ENCODE peak calls at places on chromosomes 1 and 21, in five cellular contexts. One of them, this sample, is unnamed.

GRCh38 chr1:99986656-99987225 is 16.9 kb downstream of the SLC35A3 start:
- DNase-seq in IMR-90: no peak
- DNase-seq in BJ: no peak
- DNase-seq in foreskin keratinocyte: no peak
- DNase-seq in GM06990: no peak
- DNase-seq in this sample: no peak

GRCh38 chr1:212609701-212610574 is 1.4 kb downstream of the ATF3 start:
- DNase-seq in IMR-90: no peak
- DNase-seq in GM06990: no peak
- DNase-seq in foreskin keratinocyte: peak; percentile 29
- DNase-seq in BJ: no peak
- DNase-seq in this sample: no peak

GRCh38 chr1:201362906-201363305 is 14.6 kb downstream of the TNNT2 start:
- DNase-seq in BJ: no peak
- DNase-seq in foreskin keratinocyte: no peak
- DNase-seq in IMR-90: no peak
- DNase-seq in GM06990: no peak
- DNase-seq in this sample: no peak

GRCh38 chr1:20194224-20194623 is 7.9 kb upstream of the PLA2G2C start:
- DNase-seq in BJ: no peak
- DNase-seq in GM06990: no peak
- DNase-seq in IMR-90: no peak
- DNase-seq in foreskin keratinocyte: peak; percentile 64
- DNase-seq in this sample: no peak

GRCh38 chr21:38334866-38335265 is 78.1 kb downstream of the KCNJ15 start:
- DNase-seq in BJ: no peak
- DNase-seq in foreskin keratinocyte: no peak
- DNase-seq in GM06990: no peak
- DNase-seq in IMR-90: no peak
- DNase-seq in this sample: no peak

GRCh38 chr1:117671781-117672501 is 66.1 kb downstream of the TENT5C start:
- DNase-seq in GM06990: no peak
- DNase-seq in foreskin keratinocyte: no peak
- DNase-seq in BJ: no peak
- DNase-seq in IMR-90: no peak
- DNase-seq in this sample: no peak

GRCh38 chr1:57468661-57469523 is 45.0 kb upstream of the DAB1 start:
- DNase-seq in foreskin keratinocyte: no peak
- DNase-seq in BJ: peak; percentile 63
- DNase-seq in GM06990: no peak
- DNase-seq in IMR-90: peak; percentile 76
- DNase-seq in this sample: no peak

GRCh38 chr1:237281481-237281880 is 239.5 kb downstream of the RYR2 start:
- DNase-seq in GM06990: no peak
- DNase-seq in BJ: no peak
- DNase-seq in foreskin keratinocyte: no peak
- DNase-seq in IMR-90: no peak
- DNase-seq in this sample: no peak

GRCh38 chr1:244548558-244549115 is 87.6 kb downstream of the CATSPERE start:
- DNase-seq in foreskin keratinocyte: no peak
- DNase-seq in IMR-90: no peak
- DNase-seq in GM06990: no peak
- DNase-seq in BJ: no peak
- DNase-seq in this sample: no peak

GRCh38 chr21:26077523-26077922 is 93.0 kb downstream of the APP start:
- DNase-seq in GM06990: no peak
- DNase-seq in BJ: no peak
- DNase-seq in IMR-90: peak; percentile 71
- DNase-seq in foreskin keratinocyte: no peak
- DNase-seq in this sample: no peak

GRCh38 chr1:207925210-207925609 is 14.3 kb upstream of the CD34 start:
- DNase-seq in GM06990: no peak
- DNase-seq in foreskin keratinocyte: peak; percentile 25
- DNase-seq in BJ: no peak
- DNase-seq in IMR-90: no peak
- DNase-seq in this sample: no peak

GRCh38 chr1:217275617-217276398 is 355.1 kb downstream of the GPATCH2 start:
- DNase-seq in BJ: peak; percentile 19
- DNase-seq in IMR-90: peak; percentile 88
- DNase-seq in foreskin keratinocyte: peak; percentile 79
- DNase-seq in GM06990: peak; percentile 21
- DNase-seq in this sample: no peak

GRCh38 chr1:201229771-201230635 is 39.4 kb downstream of the IGFN1 start:
- DNase-seq in foreskin keratinocyte: peak; percentile 63
- DNase-seq in IMR-90: peak; percentile 71
- DNase-seq in BJ: peak; percentile 15
- DNase-seq in GM06990: no peak
- DNase-seq in this sample: no peak

GRCh38 chr1:94942171-94943128 is 15.5 kb upstream of the CNN3 start:
- DNase-seq in IMR-90: no peak
- DNase-seq in GM06990: no peak
- DNase-seq in foreskin keratinocyte: no peak
- DNase-seq in BJ: no peak
- DNase-seq in this sample: no peak

GRCh38 chr1:105492941-105493340 is 1563.5 kb upstream of the PRMT6 start:
- DNase-seq in BJ: no peak
- DNase-seq in GM06990: no peak
- DNase-seq in foreskin keratinocyte: no peak
- DNase-seq in IMR-90: no peak
- DNase-seq in this sample: no peak

GRCh38 chr1:93056214-93056613 is 22.9 kb upstream of the MTF2 start:
- DNase-seq in BJ: no peak
- DNase-seq in IMR-90: peak; percentile 55
- DNase-seq in GM06990: no peak
- DNase-seq in foreskin keratinocyte: peak; percentile 18
- DNase-seq in this sample: peak; percentile 33

GRCh38 chr1:205849619-205850355 is at the start of gene PM20D1:
- DNase-seq in IMR-90: peak; percentile 69
- DNase-seq in GM06990: peak; percentile 41
- DNase-seq in foreskin keratinocyte: peak; percentile 71
- DNase-seq in BJ: no peak
- DNase-seq in this sample: peak; percentile 81

GRCh38 chr1:57403201-57403600 is 20.7 kb downstream of the DAB1 start:
- DNase-seq in foreskin keratinocyte: no peak
- DNase-seq in IMR-90: no peak
- DNase-seq in BJ: no peak
- DNase-seq in GM06990: no peak
- DNase-seq in this sample: no peak

GRCh38 chr21:37047079-37047478 is 25.8 kb downstream of the PIGP start:
- DNase-seq in GM06990: no peak
- DNase-seq in foreskin keratinocyte: peak; percentile 55
- DNase-seq in BJ: no peak
- DNase-seq in IMR-90: no peak
- DNase-seq in this sample: no peak

GRCh38 chr1:203454986-203455471 is 20.6 kb upstream of the PRELP start:
- DNase-seq in GM06990: no peak
- DNase-seq in foreskin keratinocyte: no peak
- DNase-seq in IMR-90: no peak
- DNase-seq in BJ: no peak
- DNase-seq in this sample: no peak

GRCh38 chr1:227950735-227951224 is 3.0 kb upstream of the WNT9A start:
- DNase-seq in GM06990: no peak
- DNase-seq in IMR-90: no peak
- DNase-seq in BJ: no peak
- DNase-seq in foreskin keratinocyte: no peak
- DNase-seq in this sample: no peak

GRCh38 chr1:117622726-117623125 is 16.9 kb downstream of the TENT5C start:
- DNase-seq in BJ: no peak
- DNase-seq in foreskin keratinocyte: no peak
- DNase-seq in GM06990: no peak
- DNase-seq in IMR-90: no peak
- DNase-seq in this sample: no peak

GRCh38 chr1:32496127-32496526 is 31.3 kb downstream of the ZBTB8B start:
- DNase-seq in IMR-90: peak; percentile 55
- DNase-seq in BJ: no peak
- DNase-seq in foreskin keratinocyte: peak; percentile 20
- DNase-seq in GM06990: no peak
- DNase-seq in this sample: no peak

GRCh38 chr1:201307239-201307638 is 23.9 kb downstream of the PKP1 start:
- DNase-seq in IMR-90: peak; percentile 15
- DNase-seq in GM06990: no peak
- DNase-seq in foreskin keratinocyte: peak; percentile 79
- DNase-seq in BJ: no peak
- DNase-seq in this sample: no peak

GRCh38 chr1:179079113-179079761 is 2.6 kb upstream of the TOR3A start:
- DNase-seq in GM06990: no peak
- DNase-seq in foreskin keratinocyte: peak; percentile 52
- DNase-seq in BJ: no peak
- DNase-seq in IMR-90: peak; percentile 81
- DNase-seq in this sample: peak; percentile 70

GRCh38 chr1:157099633-157100009 is at the start of gene ETV3L:
- DNase-seq in IMR-90: no peak
- DNase-seq in foreskin keratinocyte: no peak
- DNase-seq in GM06990: no peak
- DNase-seq in BJ: no peak
- DNase-seq in this sample: no peak

GRCh38 chr1:229843627-229844238 is 217.7 kb downstream of the URB2 start:
- DNase-seq in GM06990: no peak
- DNase-seq in foreskin keratinocyte: peak; percentile 51
- DNase-seq in BJ: no peak
- DNase-seq in IMR-90: no peak
- DNase-seq in this sample: no peak

GRCh38 chr1:34013958-34014737 is 150.3 kb downstream of the HMGB4 start:
- DNase-seq in IMR-90: no peak
- DNase-seq in foreskin keratinocyte: no peak
- DNase-seq in GM06990: no peak
- DNase-seq in BJ: no peak
- DNase-seq in this sample: peak; percentile 26

GRCh38 chr1:3435666-3436065 is 18.8 kb upstream of the ARHGEF16 start:
- DNase-seq in BJ: no peak
- DNase-seq in foreskin keratinocyte: no peak
- DNase-seq in IMR-90: no peak
- DNase-seq in GM06990: no peak
- DNase-seq in this sample: no peak

GRCh38 chr1:154342836-154343472 is 17.6 kb downstream of the ATP8B2 start:
- DNase-seq in BJ: no peak
- DNase-seq in IMR-90: no peak
- DNase-seq in foreskin keratinocyte: no peak
- DNase-seq in GM06990: no peak
- DNase-seq in this sample: no peak

GRCh38 chr1:154346276-154346914 is 21.1 kb downstream of the ATP8B2 start:
- DNase-seq in GM06990: no peak
- DNase-seq in BJ: no peak
- DNase-seq in IMR-90: no peak
- DNase-seq in foreskin keratinocyte: no peak
- DNase-seq in this sample: peak; percentile 12

GRCh38 chr1:154342132-154342531 is 16.8 kb downstream of the ATP8B2 start:
- DNase-seq in BJ: no peak
- DNase-seq in GM06990: no peak
- DNase-seq in IMR-90: no peak
- DNase-seq in foreskin keratinocyte: no peak
- DNase-seq in this sample: no peak

GRCh38 chr1:154347961-154348360 is 22.6 kb downstream of the ATP8B2 start:
- DNase-seq in foreskin keratinocyte: no peak
- DNase-seq in IMR-90: no peak
- DNase-seq in GM06990: no peak
- DNase-seq in BJ: no peak
- DNase-seq in this sample: peak; percentile 15

GRCh38 chr1:154344977-154345837 is 19.9 kb downstream of the ATP8B2 start:
- DNase-seq in IMR-90: peak; percentile 35
- DNase-seq in BJ: no peak
- DNase-seq in foreskin keratinocyte: no peak
- DNase-seq in GM06990: no peak
- DNase-seq in this sample: peak; percentile 64
- TF ChIP-seq CTCF in IMR-90: peak; percentile 56
- TF ChIP-seq CTCF in BJ: peak; percentile 75
- TF ChIP-seq CTCF in foreskin keratinocyte: peak; percentile 71
- TF ChIP-seq CTCF in GM06990: peak; percentile 85
- TF ChIP-seq CTCF in this sample: peak; percentile 43

GRCh38 chr1:81304187-81304586 is 496.5 kb upstream of the ADGRL2 start:
- DNase-seq in IMR-90: peak; percentile 51
- DNase-seq in foreskin keratinocyte: peak; percentile 61
- DNase-seq in GM06990: no peak
- DNase-seq in BJ: peak; percentile 21
- DNase-seq in this sample: no peak

GRCh38 chr1:81305997-81306452 is 494.7 kb upstream of the ADGRL2 start:
- DNase-seq in IMR-90: peak; percentile 54
- DNase-seq in foreskin keratinocyte: peak; percentile 56
- DNase-seq in GM06990: peak; percentile 11
- DNase-seq in BJ: no peak
- DNase-seq in this sample: peak; percentile 18
- TF ChIP-seq CTCF in IMR-90: peak; percentile 34
- TF ChIP-seq CTCF in foreskin keratinocyte: peak; percentile 61
- TF ChIP-seq CTCF in GM06990: peak; percentile 17
- TF ChIP-seq CTCF in BJ: peak; percentile 41
- TF ChIP-seq CTCF in this sample: no peak

GRCh38 chr1:40836283-40836682 is 25.9 kb downstream of the CITED4 start:
- DNase-seq in foreskin keratinocyte: no peak
- DNase-seq in IMR-90: no peak
- DNase-seq in GM06990: no peak
- DNase-seq in BJ: no peak
- DNase-seq in this sample: no peak

GRCh38 chr1:40834968-40835545 is 27.1 kb downstream of the CITED4 start:
- DNase-seq in BJ: no peak
- DNase-seq in IMR-90: peak; percentile 10
- DNase-seq in foreskin keratinocyte: no peak
- DNase-seq in GM06990: no peak
- DNase-seq in this sample: no peak

GRCh38 chr1:40831001-40831732 is 31.0 kb downstream of the CITED4 start:
- DNase-seq in GM06990: no peak
- DNase-seq in IMR-90: no peak
- DNase-seq in BJ: no peak
- DNase-seq in foreskin keratinocyte: no peak
- DNase-seq in this sample: no peak

GRCh38 chr1:40830419-40830943 is 31.7 kb downstream of the CITED4 start:
- DNase-seq in GM06990: no peak
- DNase-seq in IMR-90: no peak
- DNase-seq in BJ: no peak
- DNase-seq in foreskin keratinocyte: no peak
- DNase-seq in this sample: no peak

GRCh38 chr1:40833979-40834378 is 28.2 kb downstream of the CITED4 start:
- DNase-seq in foreskin keratinocyte: no peak
- DNase-seq in GM06990: no peak
- DNase-seq in BJ: no peak
- DNase-seq in IMR-90: no peak
- DNase-seq in this sample: no peak
- TF ChIP-seq CTCF in foreskin keratinocyte: no peak
- TF ChIP-seq CTCF in GM06990: no peak
- TF ChIP-seq CTCF in BJ: no peak
- TF ChIP-seq CTCF in IMR-90: no peak
- TF ChIP-seq CTCF in this sample: no peak

GRCh38 chr1:182783068-182783467 is 6.5 kb upstream of the NPL start:
- DNase-seq in BJ: no peak
- DNase-seq in foreskin keratinocyte: no peak
- DNase-seq in IMR-90: no peak
- DNase-seq in GM06990: no peak
- DNase-seq in this sample: no peak

GRCh38 chr1:182784556-182785171 is 4.9 kb upstream of the NPL start:
- DNase-seq in IMR-90: peak; percentile 50
- DNase-seq in BJ: no peak
- DNase-seq in foreskin keratinocyte: peak; percentile 19
- DNase-seq in GM06990: no peak
- DNase-seq in this sample: peak; percentile 36

GRCh38 chr1:182779530-182779929 is 10.0 kb upstream of the NPL start:
- DNase-seq in foreskin keratinocyte: no peak
- DNase-seq in IMR-90: peak; percentile 7
- DNase-seq in GM06990: no peak
- DNase-seq in BJ: no peak
- DNase-seq in this sample: no peak

GRCh38 chr1:182781849-182782586 is 7.6 kb upstream of the NPL start:
- DNase-seq in BJ: no peak
- DNase-seq in foreskin keratinocyte: peak; percentile 43
- DNase-seq in GM06990: peak; percentile 35
- DNase-seq in IMR-90: peak; percentile 31
- DNase-seq in this sample: peak; percentile 49

GRCh38 chr1:182782587-182782913 is 7.0 kb upstream of the NPL start:
- DNase-seq in GM06990: no peak
- DNase-seq in foreskin keratinocyte: no peak
- DNase-seq in IMR-90: no peak
- DNase-seq in BJ: no peak
- DNase-seq in this sample: no peak
- TF ChIP-seq CTCF in GM06990: no peak
- TF ChIP-seq CTCF in foreskin keratinocyte: no peak
- TF ChIP-seq CTCF in IMR-90: no peak
- TF ChIP-seq CTCF in BJ: no peak
- TF ChIP-seq CTCF in this sample: no peak

This sample was measured in GM13976.